ENCODE peak calls at places on chromosome 6, in five cellular contexts. One of them, this sample, is unnamed.

GRCh38 chr6:43436577-43437282 is 9.4 kb downstream of the ABCC10 start:
- DNase-seq in tibial nerve: peak
- DNase-seq in fibroblast of lung: peak
- DNase-seq in stomach: peak
- DNase-seq in dorsolateral prefrontal cortex: no peak
- DNase-seq in this sample: no peak

GRCh38 chr6:6969761-6970223 is 138.0 kb upstream of the RREB1 start:
- DNase-seq in dorsolateral prefrontal cortex: no peak
- DNase-seq in fibroblast of lung: peak
- DNase-seq in tibial nerve: no peak
- DNase-seq in stomach: peak
- DNase-seq in this sample: no peak

GRCh38 chr6:144601221-144601620 is 316.1 kb downstream of the UTRN start:
- DNase-seq in stomach: no peak
- DNase-seq in tibial nerve: no peak
- DNase-seq in dorsolateral prefrontal cortex: no peak
- DNase-seq in fibroblast of lung: peak
- DNase-seq in this sample: no peak

GRCh38 chr6:37372116-37372515 is 18.3 kb downstream of the RNF8 start:
- DNase-seq in dorsolateral prefrontal cortex: no peak
- DNase-seq in stomach: no peak
- DNase-seq in fibroblast of lung: peak
- DNase-seq in tibial nerve: no peak
- DNase-seq in this sample: no peak

GRCh38 chr6:29504961-29505360 is 17.2 kb upstream of the MAS1L start:
- DNase-seq in tibial nerve: no peak
- DNase-seq in fibroblast of lung: no peak
- DNase-seq in dorsolateral prefrontal cortex: no peak
- DNase-seq in stomach: no peak
- DNase-seq in this sample: no peak

GRCh38 chr6:53926505-53926904 is 131.7 kb downstream of the LRRC1 start:
- DNase-seq in stomach: no peak
- DNase-seq in fibroblast of lung: peak
- DNase-seq in dorsolateral prefrontal cortex: no peak
- DNase-seq in tibial nerve: no peak
- DNase-seq in this sample: no peak

GRCh38 chr6:15313367-15313766 is 67.5 kb downstream of the JARID2 start:
- DNase-seq in stomach: no peak
- DNase-seq in dorsolateral prefrontal cortex: peak
- DNase-seq in tibial nerve: no peak
- DNase-seq in fibroblast of lung: no peak
- DNase-seq in this sample: peak

GRCh38 chr6:154865291-154865690 is 129.8 kb upstream of the TIAM2 start:
- DNase-seq in fibroblast of lung: peak
- DNase-seq in tibial nerve: no peak
- DNase-seq in stomach: no peak
- DNase-seq in dorsolateral prefrontal cortex: no peak
- DNase-seq in this sample: no peak

GRCh38 chr6:139841794-139842215 is 467.4 kb upstream of the CITED2 start:
- DNase-seq in tibial nerve: no peak
- DNase-seq in dorsolateral prefrontal cortex: no peak
- DNase-seq in stomach: no peak
- DNase-seq in fibroblast of lung: no peak
- DNase-seq in this sample: no peak

GRCh38 chr6:140071601-140072062 is 697.2 kb upstream of the CITED2 start:
- DNase-seq in stomach: no peak
- DNase-seq in tibial nerve: no peak
- DNase-seq in dorsolateral prefrontal cortex: no peak
- DNase-seq in fibroblast of lung: peak
- DNase-seq in this sample: no peak

GRCh38 chr6:114735118-114735730 is 392.4 kb upstream of the HS3ST5 start:
- DNase-seq in tibial nerve: no peak
- DNase-seq in stomach: no peak
- DNase-seq in fibroblast of lung: peak
- DNase-seq in dorsolateral prefrontal cortex: no peak
- DNase-seq in this sample: no peak

GRCh38 chr6:57222684-57223077 is 574 bp upstream of the RAB23 start:
- DNase-seq in dorsolateral prefrontal cortex: no peak
- DNase-seq in fibroblast of lung: no peak
- DNase-seq in stomach: no peak
- DNase-seq in tibial nerve: no peak
- DNase-seq in this sample: no peak

GRCh38 chr6:46014054-46014453 is 1.6 kb downstream of the CLIC5 start:
- DNase-seq in tibial nerve: no peak
- DNase-seq in fibroblast of lung: no peak
- DNase-seq in dorsolateral prefrontal cortex: no peak
- DNase-seq in stomach: no peak
- DNase-seq in this sample: no peak

GRCh38 chr6:138507977-138508675 is 8.8 kb upstream of the NHSL1 start:
- DNase-seq in fibroblast of lung: no peak
- DNase-seq in dorsolateral prefrontal cortex: no peak
- DNase-seq in tibial nerve: no peak
- DNase-seq in stomach: peak
- DNase-seq in this sample: no peak

GRCh38 chr6:100376103-100376502 is 88.6 kb downstream of the SIM1 start:
- DNase-seq in dorsolateral prefrontal cortex: no peak
- DNase-seq in tibial nerve: no peak
- DNase-seq in fibroblast of lung: no peak
- DNase-seq in stomach: no peak
- DNase-seq in this sample: no peak

GRCh38 chr6:169902070-169902469 is 150.6 kb downstream of the ERMARD start:
- DNase-seq in fibroblast of lung: no peak
- DNase-seq in tibial nerve: no peak
- DNase-seq in stomach: no peak
- DNase-seq in dorsolateral prefrontal cortex: no peak
- DNase-seq in this sample: no peak

GRCh38 chr6:167302074-167302473 is 11.0 kb downstream of the UNC93A start:
- DNase-seq in stomach: no peak
- DNase-seq in fibroblast of lung: no peak
- DNase-seq in dorsolateral prefrontal cortex: no peak
- DNase-seq in tibial nerve: no peak
- DNase-seq in this sample: no peak

GRCh38 chr6:125922322-125922860 is 34.2 kb upstream of the HINT3 start:
- DNase-seq in tibial nerve: no peak
- DNase-seq in fibroblast of lung: no peak
- DNase-seq in dorsolateral prefrontal cortex: no peak
- DNase-seq in stomach: no peak
- DNase-seq in this sample: no peak

GRCh38 chr6:125923371-125923877 is 33.1 kb upstream of the HINT3 start:
- DNase-seq in tibial nerve: no peak
- DNase-seq in dorsolateral prefrontal cortex: no peak
- DNase-seq in fibroblast of lung: no peak
- DNase-seq in stomach: no peak
- DNase-seq in this sample: no peak

GRCh38 chr6:125918681-125919566 is 37.6 kb upstream of the HINT3 start:
- DNase-seq in tibial nerve: peak
- DNase-seq in stomach: peak
- DNase-seq in fibroblast of lung: peak
- DNase-seq in dorsolateral prefrontal cortex: no peak
- DNase-seq in this sample: no peak

GRCh38 chr6:125918230-125918629 is 38.3 kb upstream of the HINT3 start:
- DNase-seq in tibial nerve: no peak
- DNase-seq in fibroblast of lung: no peak
- DNase-seq in stomach: no peak
- DNase-seq in dorsolateral prefrontal cortex: no peak
- DNase-seq in this sample: no peak

GRCh38 chr6:125919618-125920017 is 37.0 kb upstream of the HINT3 start:
- DNase-seq in stomach: no peak
- DNase-seq in fibroblast of lung: no peak
- DNase-seq in dorsolateral prefrontal cortex: no peak
- DNase-seq in tibial nerve: no peak
- DNase-seq in this sample: no peak
- H3K27ac ChIP-seq in stomach: peak
- H3K27ac ChIP-seq in fibroblast of lung: peak
- H3K27ac ChIP-seq in dorsolateral prefrontal cortex: peak
- H3K27ac ChIP-seq in tibial nerve: peak
- H3K27ac ChIP-seq in this sample: no peak

GRCh38 chr6:35342258-35343091 is at the start of gene PPARD:
- DNase-seq in tibial nerve: peak
- DNase-seq in dorsolateral prefrontal cortex: peak
- DNase-seq in fibroblast of lung: peak
- DNase-seq in stomach: peak
- DNase-seq in this sample: peak
- H3K27ac ChIP-seq in tibial nerve: peak
- H3K27ac ChIP-seq in dorsolateral prefrontal cortex: peak
- H3K27ac ChIP-seq in fibroblast of lung: peak
- H3K27ac ChIP-seq in stomach: peak
- H3K27ac ChIP-seq in this sample: peak

GRCh38 chr6:47479156-47479541 is 1.6 kb downstream of the CD2AP start:
- DNase-seq in fibroblast of lung: no peak
- DNase-seq in tibial nerve: no peak
- DNase-seq in stomach: no peak
- DNase-seq in dorsolateral prefrontal cortex: no peak
- DNase-seq in this sample: no peak
- H3K27ac ChIP-seq in fibroblast of lung: peak
- H3K27ac ChIP-seq in tibial nerve: peak
- H3K27ac ChIP-seq in stomach: peak
- H3K27ac ChIP-seq in dorsolateral prefrontal cortex: no peak
- H3K27ac ChIP-seq in this sample: no peak

GRCh38 chr6:112017169-112017568 is 36.7 kb upstream of the CCN6 start:
- DNase-seq in tibial nerve: no peak
- DNase-seq in fibroblast of lung: no peak
- DNase-seq in dorsolateral prefrontal cortex: no peak
- DNase-seq in stomach: no peak
- DNase-seq in this sample: no peak

GRCh38 chr6:112014483-112014882 is 39.4 kb upstream of the CCN6 start:
- DNase-seq in stomach: no peak
- DNase-seq in dorsolateral prefrontal cortex: no peak
- DNase-seq in fibroblast of lung: peak
- DNase-seq in tibial nerve: no peak
- DNase-seq in this sample: no peak

GRCh38 chr6:112017760-112018537 is 36.0 kb upstream of the CCN6 start:
- DNase-seq in stomach: no peak
- DNase-seq in tibial nerve: no peak
- DNase-seq in dorsolateral prefrontal cortex: no peak
- DNase-seq in fibroblast of lung: no peak
- DNase-seq in this sample: no peak

GRCh38 chr6:112015725-112016124 is 38.2 kb upstream of the CCN6 start:
- DNase-seq in dorsolateral prefrontal cortex: no peak
- DNase-seq in stomach: no peak
- DNase-seq in tibial nerve: no peak
- DNase-seq in fibroblast of lung: peak
- DNase-seq in this sample: no peak

DNA sequence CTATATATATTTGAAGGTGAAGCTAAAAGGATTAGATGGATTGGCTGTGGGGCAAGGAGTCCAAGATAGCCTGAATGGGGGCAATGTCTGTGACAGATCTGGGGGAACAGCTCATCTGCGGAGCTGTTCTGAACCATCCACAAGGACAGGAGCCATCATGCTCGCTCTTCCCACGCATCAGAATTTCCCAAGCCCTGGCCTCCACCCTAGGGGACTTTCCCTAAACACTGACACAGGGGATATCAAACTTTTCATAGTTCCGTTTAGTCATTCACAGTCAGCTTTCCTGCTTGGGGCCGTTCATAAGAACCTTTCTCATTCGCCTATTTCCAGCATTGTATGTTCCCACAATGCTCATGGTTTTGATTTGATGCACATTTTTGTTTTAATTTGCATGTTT is 37.6 kb upstream of the CCN6 start:
- DNase-seq in dorsolateral prefrontal cortex: no peak
- DNase-seq in fibroblast of lung: peak
- DNase-seq in tibial nerve: no peak
- DNase-seq in stomach: no peak
- DNase-seq in this sample: no peak
- H3K27ac ChIP-seq in dorsolateral prefrontal cortex: no peak
- H3K27ac ChIP-seq in fibroblast of lung: no peak
- H3K27ac ChIP-seq in tibial nerve: peak
- H3K27ac ChIP-seq in stomach: no peak
- H3K27ac ChIP-seq in this sample: no peak

DNA sequence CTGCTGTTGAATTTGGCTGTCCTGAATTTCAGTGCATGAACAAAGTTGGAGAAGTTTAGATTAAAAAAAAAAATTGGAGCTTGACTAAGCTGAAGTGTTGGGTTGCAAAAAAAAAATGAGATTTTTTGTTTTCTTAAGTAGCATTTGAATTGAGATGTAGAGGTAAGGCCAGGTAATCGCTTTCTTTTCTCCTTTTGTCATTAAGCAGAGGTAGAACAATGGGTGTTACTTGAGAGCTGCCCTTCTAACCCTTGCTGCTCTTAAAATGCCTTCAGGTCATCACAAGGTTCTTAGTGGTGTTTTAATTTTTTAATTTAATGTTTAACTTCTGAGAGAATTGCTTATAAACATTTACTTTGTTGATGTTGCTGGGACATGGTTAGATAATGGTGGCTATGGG is 84.1 kb upstream of the PRDM1 start:
- DNase-seq in fibroblast of lung: no peak
- DNase-seq in tibial nerve: no peak
- DNase-seq in stomach: no peak
- DNase-seq in dorsolateral prefrontal cortex: no peak
- DNase-seq in this sample: no peak
- H3K27ac ChIP-seq in fibroblast of lung: no peak
- H3K27ac ChIP-seq in tibial nerve: no peak
- H3K27ac ChIP-seq in stomach: no peak
- H3K27ac ChIP-seq in dorsolateral prefrontal cortex: no peak
- H3K27ac ChIP-seq in this sample: no peak